ENCODE peak calls at places on chromosomes 16 and 17, in seven cellular contexts. X is H9; C is MM.1S; R is effector memory CD4-positive, alpha-beta T cell; T is ascending aorta; H is upper lobe of right lung; U is ovary. G is an unnamed sample. For H3K9me3, the result is how much of the 10 kb centered on the place peaks cover.

GRCh38 chr16:72508196-72508595 is 336.2 kb upstream of the PMFBP1 start:
- DNase-seq in X (no peak), C (no peak), R (no peak), T (no peak), H (no peak), U (no peak), G (no peak)

GRCh38 chr16:46673320-46674013 is 15.5 kb downstream of the VPS35 start:
- DNase-seq in X (peak), C (peak), R (peak), T (no peak), H (no peak), U (no peak), G (peak)

GRCh38 chr16:11630230-11631056 is 37.8 kb upstream of the SNN start:
- DNase-seq in X (no peak), C (no peak), R (no peak), T (no peak), H (no peak), U (no peak), G (no peak)

GRCh38 chr17:21287703-21288449 is 3.4 kb downstream of the MAP2K3 start:
- DNase-seq in X (no peak), C (peak), R (peak), T (peak), H (peak), U (peak), G (peak)

GRCh38 chr16:73176577-73177013 is 128.7 kb upstream of the ZFHX3 start:
- DNase-seq in X (no peak), C (no peak), R (no peak), T (peak), H (no peak), U (no peak), G (no peak)

GRCh38 chr17:42673885-42674754 is 2.7 kb downstream of the PLEKHH3 start:
- DNase-seq in X (peak), C (no peak), R (no peak), T (peak), H (peak), U (peak), G (no peak)

GRCh38 chr17:29573558-29573870 is 5.0 kb downstream of the TP53I13 start:
- DNase-seq in X (peak), C (no peak), R (no peak), T (peak), H (peak), U (no peak), G (no peak)

GRCh38 chr17:45316271-45317112 is at the start of gene MAP3K14:
- DNase-seq in X (peak), C (peak), R (peak), T (peak), H (peak), U (peak), G (peak)

GRCh38 chr17:3549610-3550162 is 7.9 kb downstream of the TRPV3 start:
- DNase-seq in X (no peak), C (no peak), R (no peak), T (no peak), H (no peak), U (no peak), G (no peak)

GRCh38 chr17:81015135-81015534 is 19.8 kb upstream of the BAIAP2 start:
- DNase-seq in X (no peak), C (no peak), R (no peak), T (no peak), H (no peak), U (no peak), G (no peak)

GRCh38 chr16:68356249-68356918 is 45.6 kb downstream of the PRMT7 start:
- DNase-seq in X (no peak), C (peak), R (peak), T (no peak), H (no peak), U (no peak), G (peak)

GRCh38 chr17:65523853-65524664 is 37.4 kb downstream of the AXIN2 start:
- DNase-seq in X (no peak), C (no peak), R (no peak), T (peak), H (no peak), U (no peak), G (no peak)

GRCh38 chr17:37551788-37552187 is 57.4 kb downstream of the SYNRG start:
- DNase-seq in X (no peak), C (no peak), R (no peak), T (no peak), H (no peak), U (no peak), G (no peak)

GRCh38 chr16:5071681-5072333 is at the start of gene ALG1:
- DNase-seq in X (peak), C (peak), R (peak), T (peak), H (peak), U (peak), G (peak)

GRCh38 chr17:16417896-16418683 is 2.7 kb downstream of the TRPV2 start:
- DNase-seq in X (no peak), C (no peak), R (no peak), T (no peak), H (no peak), U (no peak), G (no peak)

GRCh38 chr17:83109793-83110645 is 30.6 kb downstream of the METRNL start:
- DNase-seq in X (no peak), C (no peak), R (no peak), T (peak), H (peak), U (peak), G (no peak)

GRCh38 chr17:80705988-80706387 is 161.3 kb downstream of the RPTOR start:
- DNase-seq in X (no peak), C (no peak), R (no peak), T (no peak), H (no peak), U (no peak), G (no peak)

GRCh38 chr17:77356109-77356689 is 215.4 kb downstream of the SEC14L1 start:
- DNase-seq in X (no peak), C (no peak), R (no peak), T (peak), H (no peak), U (no peak), G (no peak)

GRCh38 chr17:73304971-73305786 is 6.6 kb downstream of the CDC42EP4 start:
- DNase-seq in X (peak), C (no peak), R (no peak), T (peak), H (peak), U (peak), G (no peak)

GRCh38 chr16:49458656-49459445 is 85.2 kb downstream of the C16orf78 start:
- DNase-seq in X (peak), C (no peak), R (no peak), T (peak), H (peak), U (no peak), G (no peak)

GRCh38 chr16:31138621-31139578 is 3.4 kb upstream of the PRSS8 start:
- DNase-seq in X (peak), C (no peak), R (no peak), T (peak), H (peak), U (no peak), G (no peak)

GRCh38 chr17:18910326-18910725 is 41.6 kb upstream of the SLC5A10 start:
- DNase-seq in X (no peak), C (no peak), R (no peak), T (no peak), H (no peak), U (no peak), G (no peak)

GRCh38 chr17:75645889-75646625 is 12.8 kb downstream of the SMIM5 start:
- DNase-seq in X (peak), C (peak), R (no peak), T (no peak), H (peak), U (peak), G (no peak)

GRCh38 chr16:79436885-79437284 is 163.7 kb downstream of the MAF start:
- DNase-seq in X (no peak), C (no peak), R (no peak), T (no peak), H (no peak), U (no peak), G (no peak)

GRCh38 chr16:57480127-57480753 is 6.1 kb downstream of the DOK4 start:
- DNase-seq in X (no peak), C (no peak), R (no peak), T (peak), H (peak), U (peak), G (no peak)

GRCh38 chr17:43018008-43018853 is 4.0 kb downstream of the VAT1 start:
- DNase-seq in X (peak), C (no peak), R (peak), T (no peak), H (no peak), U (no peak), G (no peak)

GRCh38 chr17:56173958-56174357 is 20.7 kb downstream of the ANKFN1 start:
- DNase-seq in X (no peak), C (no peak), R (no peak), T (no peak), H (no peak), U (no peak), G (no peak)

GRCh38 chr17:74520790-74521480 is 10.3 kb downstream of the CD300LB start:
- DNase-seq in X (no peak), C (no peak), R (no peak), T (no peak), H (no peak), U (no peak), G (no peak)

GRCh38 chr17:45293413-45294211 is 23.2 kb downstream of the MAP3K14 start:
- DNase-seq in X (peak), C (no peak), R (no peak), T (peak), H (peak), U (peak), G (no peak)

GRCh38 chr16:10453159-10453510 is 67.3 kb downstream of the ATF7IP2 start:
- DNase-seq in X (no peak), C (no peak), R (no peak), T (no peak), H (no peak), U (no peak), G (no peak)

GRCh38 chr16:10441726-10442125 is 55.9 kb downstream of the ATF7IP2 start:
- DNase-seq in X (no peak), C (no peak), R (no peak), T (no peak), H (no peak), U (no peak), G (no peak)

GRCh38 chr16:10447289-10447688 is 61.4 kb downstream of the ATF7IP2 start:
- DNase-seq in X (no peak), C (no peak), R (no peak), T (no peak), H (no peak), U (no peak), G (no peak)
- H3K9me3 ChIP-seq in X (under half), C (under half), R (under half), T (half or more), H (under half), U (under half), G (under half)

DNA sequence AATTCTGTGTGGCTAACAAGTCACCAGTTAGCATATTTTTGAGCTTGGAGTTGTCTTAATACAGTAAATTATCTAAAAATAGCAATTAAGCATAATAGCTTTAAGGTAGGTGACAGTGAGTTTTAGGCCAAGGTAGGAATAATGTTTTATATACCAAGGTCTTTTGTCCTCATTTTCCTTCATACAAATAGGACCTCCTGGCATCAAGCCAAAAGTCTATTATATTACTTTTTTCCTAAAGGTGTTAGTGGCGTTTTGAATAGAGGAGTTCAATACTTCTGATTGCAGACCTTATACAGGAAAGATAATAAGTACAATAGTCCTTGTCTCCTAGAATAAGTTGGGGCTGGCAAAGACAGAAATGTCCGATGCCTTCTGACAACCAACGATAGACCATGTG is 2277.7 kb downstream of the TP53TG3F start:
- DNase-seq in X (no peak), C (no peak), R (no peak), T (peak), H (no peak), U (no peak), G (no peak)
- H3K9me3 ChIP-seq in X (half or more), C (under half), R (under half), T (under half), H (under half), U (under half), G (under half)

DNA sequence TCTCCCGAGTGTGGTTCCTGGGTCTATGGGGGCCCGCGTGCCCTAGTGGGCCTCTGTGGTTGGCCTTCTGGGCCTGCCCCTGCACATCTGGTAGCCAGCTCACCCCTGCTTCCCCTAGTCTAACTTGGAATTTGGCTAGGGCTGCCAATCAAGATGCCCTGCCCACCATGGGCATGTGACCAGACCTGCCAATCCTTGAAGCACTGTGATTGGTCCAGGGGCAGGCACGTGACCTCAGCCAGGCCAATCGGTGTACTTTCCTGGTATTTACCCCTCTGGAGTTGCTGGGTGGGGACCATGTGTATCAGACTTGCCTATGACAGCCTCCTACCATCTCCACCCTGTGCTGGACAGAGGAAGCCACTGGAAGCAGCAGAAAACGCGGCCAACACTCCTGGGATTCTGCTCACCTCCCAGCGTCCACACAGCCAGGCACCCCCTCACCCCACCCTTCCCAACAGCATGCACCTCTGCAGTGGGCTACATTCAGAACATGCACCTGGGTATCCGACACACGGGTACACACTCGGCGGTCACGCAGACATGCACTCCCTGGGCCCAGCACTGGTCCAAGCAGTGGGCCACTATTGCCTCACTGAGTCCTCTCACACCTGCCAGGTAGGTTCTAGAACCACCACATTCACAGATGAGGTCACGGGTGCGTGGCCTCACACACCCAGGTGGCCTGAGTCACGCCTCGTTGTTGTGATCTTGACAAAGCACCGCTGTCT is 96.9 kb downstream of the RBFOX3 start:
- DNase-seq in X (no peak), C (no peak), R (no peak), T (no peak), H (no peak), U (no peak), G (no peak)
- H3K9me3 ChIP-seq in X (under half), C (under half), R (under half), T (under half), H (under half), U (under half), G (under half)

GRCh38 chr16:865026-865425 is 64.5 kb upstream of the GNG13 start:
- DNase-seq in X (no peak), C (no peak), R (no peak), T (no peak), H (no peak), U (no peak), G (no peak)

GRCh38 chr16:866252-866651 is 65.7 kb upstream of the GNG13 start:
- DNase-seq in X (no peak), C (no peak), R (no peak), T (no peak), H (no peak), U (no peak), G (no peak)

GRCh38 chr16:856811-857210 is 56.3 kb upstream of the GNG13 start:
- DNase-seq in X (no peak), C (no peak), R (no peak), T (no peak), H (no peak), U (no peak), G (no peak)

GRCh38 chr16:860891-861290 is 60.4 kb upstream of the GNG13 start:
- DNase-seq in X (no peak), C (no peak), R (no peak), T (no peak), H (no peak), U (no peak), G (no peak)

GRCh38 chr16:861446-861845 is 60.9 kb upstream of the GNG13 start:
- DNase-seq in X (no peak), C (no peak), R (no peak), T (no peak), H (no peak), U (no peak), G (no peak)
- H3K9me3 ChIP-seq in X (under half), C (under half), R (under half), T (under half), H (under half), U (under half), G (under half)

DNA sequence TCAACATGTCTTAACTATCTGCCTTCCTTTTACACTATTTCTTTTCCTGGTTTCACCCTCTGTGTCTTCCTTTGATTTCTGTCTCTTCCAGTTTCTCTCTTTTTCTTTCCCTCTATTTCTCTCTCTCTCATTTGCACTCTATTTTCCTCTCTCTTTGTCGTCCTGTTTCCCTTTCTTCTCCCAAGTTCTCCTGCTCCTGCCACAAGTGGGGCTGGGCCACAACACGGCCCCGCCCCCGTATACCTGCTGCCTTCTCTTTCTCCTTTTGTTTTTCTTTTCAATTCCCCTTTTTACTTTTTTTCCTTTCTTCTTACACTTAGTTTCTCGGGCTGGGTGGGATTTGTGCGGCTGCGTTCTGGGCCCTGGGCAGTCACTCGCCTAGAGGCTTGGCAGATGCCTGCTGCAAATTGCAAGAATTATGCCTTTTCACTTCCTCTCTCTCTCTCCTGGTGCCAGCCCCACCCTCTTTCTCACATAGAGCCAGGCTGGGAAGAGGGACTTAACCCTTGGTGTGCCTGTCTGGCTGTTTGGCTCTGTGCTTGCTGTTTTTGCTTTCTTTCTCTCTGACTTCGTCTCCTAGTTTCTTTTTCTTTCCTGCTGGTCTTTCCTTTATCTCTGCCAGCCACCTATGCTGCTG is 2139.4 kb downstream of the TP53TG3F start:
- DNase-seq in X (no peak), C (no peak), R (no peak), T (no peak), H (no peak), U (no peak), G (no peak)
- H3K9me3 ChIP-seq in X (half or more), C (under half), R (under half), T (under half), H (under half), U (under half), G (under half)

DNA sequence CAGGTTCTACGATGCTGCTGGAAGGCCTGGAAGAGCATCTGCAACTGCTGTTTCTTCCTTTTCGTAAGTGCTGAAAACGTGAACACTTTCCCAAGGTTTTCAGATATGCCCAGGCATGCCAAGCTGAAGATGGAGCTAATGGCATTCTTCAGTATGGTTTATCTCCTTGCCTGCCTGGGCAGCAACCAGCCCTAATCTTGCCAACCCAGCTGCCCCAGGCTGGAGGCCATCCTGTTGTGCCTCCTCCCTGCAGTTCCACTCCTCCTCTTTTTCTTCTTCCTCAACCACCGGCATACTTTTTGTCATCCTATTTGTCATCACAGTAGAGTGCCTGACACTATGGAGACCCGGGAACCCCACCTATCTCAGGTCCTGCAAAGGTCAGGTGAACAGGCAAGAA is 1849.3 kb downstream of the TP53TG3F start:
- DNase-seq in X (no peak), C (no peak), R (no peak), T (no peak), H (no peak), U (no peak), G (no peak)
- H3K9me3 ChIP-seq in X (half or more), C (under half), R (under half), T (under half), H (under half), U (under half), G (under half)

DNA sequence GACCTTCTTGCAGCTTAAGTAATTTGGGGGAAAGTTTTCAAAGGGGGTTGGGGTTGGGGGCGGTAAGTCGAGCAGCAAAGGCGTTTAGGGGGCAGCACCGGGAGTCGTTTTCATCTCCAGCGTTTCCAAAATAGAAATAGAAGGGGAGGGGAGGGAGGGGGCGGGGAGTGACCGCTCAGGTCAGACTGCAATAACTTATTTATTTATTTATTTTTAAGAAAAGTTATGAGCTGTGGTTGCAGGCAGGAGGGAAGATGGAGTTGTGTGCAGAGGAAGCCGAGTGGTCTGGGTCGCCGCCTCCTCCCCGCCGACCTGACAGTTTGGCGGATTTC is 1.5 kb downstream of the SOX9 start:
- DNase-seq in X (no peak), C (no peak), R (no peak), T (no peak), H (no peak), U (no peak), G (no peak)
- H3K9me3 ChIP-seq in X (under half), C (under half), R (under half), T (under half), H (under half), U (under half), G (under half)